ENCODE peak calls at places on chromosomes 13 and 19, in ten cellular contexts. One of them, this sample, is unnamed.

GRCh38 chr13:40668335-40668734 is 1.9 kb upstream of the FOXO1 start:
- DNase-seq in CD8-positive, alpha-beta memory T cell: peak
- DNase-seq in NCI-H446 treated with DMSO at 0.1 percent for 48 hours: no peak
- DNase-seq in SHP77: no peak
- DNase-seq in mucosa of descending colon: no peak
- DNase-seq in kidney tubule cell: no peak
- DNase-seq in left cardiac atrium: peak
- DNase-seq in midbrain: no peak
- DNase-seq in astrocyte: no peak
- DNase-seq in NB4: peak
- DNase-seq in this sample: no peak

GRCh38 chr13:101467415-101467814 is 14.9 kb downstream of the ITGBL1 start:
- DNase-seq in mucosa of descending colon: no peak
- DNase-seq in NB4: no peak
- DNase-seq in CD8-positive, alpha-beta memory T cell: no peak
- DNase-seq in left cardiac atrium: no peak
- DNase-seq in midbrain: no peak
- DNase-seq in astrocyte: no peak
- DNase-seq in kidney tubule cell: no peak
- DNase-seq in NCI-H446 treated with DMSO at 0.1 percent for 48 hours: no peak
- DNase-seq in SHP77: no peak
- DNase-seq in this sample: no peak

GRCh38 chr19:40687525-40688016 is 2.9 kb downstream of the NUMBL start:
- DNase-seq in CD8-positive, alpha-beta memory T cell: no peak
- DNase-seq in SHP77: no peak
- DNase-seq in left cardiac atrium: peak
- DNase-seq in NB4: no peak
- DNase-seq in astrocyte: peak
- DNase-seq in kidney tubule cell: no peak
- DNase-seq in NCI-H446 treated with DMSO at 0.1 percent for 48 hours: no peak
- DNase-seq in mucosa of descending colon: peak
- DNase-seq in midbrain: no peak
- DNase-seq in this sample: no peak

GRCh38 chr19:14678199-14678598 is 3.6 kb upstream of the ADGRE3 start:
- DNase-seq in CD8-positive, alpha-beta memory T cell: no peak
- DNase-seq in kidney tubule cell: no peak
- DNase-seq in astrocyte: no peak
- DNase-seq in SHP77: no peak
- DNase-seq in midbrain: no peak
- DNase-seq in NCI-H446 treated with DMSO at 0.1 percent for 48 hours: no peak
- DNase-seq in NB4: no peak
- DNase-seq in mucosa of descending colon: no peak
- DNase-seq in left cardiac atrium: no peak
- DNase-seq in this sample: no peak

GRCh38 chr13:113421673-113422270 is 31.5 kb downstream of the ADPRHL1 start:
- DNase-seq in NB4: no peak
- DNase-seq in kidney tubule cell: no peak
- DNase-seq in mucosa of descending colon: no peak
- DNase-seq in astrocyte: peak
- DNase-seq in NCI-H446 treated with DMSO at 0.1 percent for 48 hours: no peak
- DNase-seq in SHP77: no peak
- DNase-seq in CD8-positive, alpha-beta memory T cell: no peak
- DNase-seq in midbrain: no peak
- DNase-seq in left cardiac atrium: no peak
- DNase-seq in this sample: no peak

GRCh38 chr13:111216166-111216960 is 101.3 kb downstream of the ARHGEF7 start:
- DNase-seq in NB4: peak
- DNase-seq in SHP77: peak
- DNase-seq in left cardiac atrium: no peak
- DNase-seq in astrocyte: no peak
- DNase-seq in mucosa of descending colon: peak
- DNase-seq in midbrain: peak
- DNase-seq in NCI-H446 treated with DMSO at 0.1 percent for 48 hours: no peak
- DNase-seq in kidney tubule cell: peak
- DNase-seq in CD8-positive, alpha-beta memory T cell: peak
- DNase-seq in this sample: peak

GRCh38 chr19:17553256-17553655 is 2.2 kb upstream of the COLGALT1 start:
- DNase-seq in mucosa of descending colon: no peak
- DNase-seq in kidney tubule cell: peak
- DNase-seq in astrocyte: peak
- DNase-seq in midbrain: no peak
- DNase-seq in NCI-H446 treated with DMSO at 0.1 percent for 48 hours: peak
- DNase-seq in NB4: peak
- DNase-seq in CD8-positive, alpha-beta memory T cell: no peak
- DNase-seq in SHP77: peak
- DNase-seq in left cardiac atrium: peak
- DNase-seq in this sample: peak

GRCh38 chr13:33453911-33454310 is 168.4 kb upstream of the STARD13 start:
- DNase-seq in NCI-H446 treated with DMSO at 0.1 percent for 48 hours: no peak
- DNase-seq in SHP77: no peak
- DNase-seq in midbrain: no peak
- DNase-seq in CD8-positive, alpha-beta memory T cell: no peak
- DNase-seq in NB4: no peak
- DNase-seq in mucosa of descending colon: no peak
- DNase-seq in kidney tubule cell: no peak
- DNase-seq in left cardiac atrium: no peak
- DNase-seq in astrocyte: no peak
- DNase-seq in this sample: no peak

GRCh38 chr13:48110930-48111721 is 16.2 kb upstream of the MED4 start:
- DNase-seq in astrocyte: peak
- DNase-seq in kidney tubule cell: no peak
- DNase-seq in NCI-H446 treated with DMSO at 0.1 percent for 48 hours: no peak
- DNase-seq in SHP77: no peak
- DNase-seq in NB4: no peak
- DNase-seq in left cardiac atrium: peak
- DNase-seq in CD8-positive, alpha-beta memory T cell: no peak
- DNase-seq in mucosa of descending colon: no peak
- DNase-seq in midbrain: peak
- DNase-seq in this sample: no peak

GRCh38 chr19:56170261-56170660 is 5.5 kb upstream of the GALP start:
- DNase-seq in CD8-positive, alpha-beta memory T cell: no peak
- DNase-seq in kidney tubule cell: peak
- DNase-seq in NB4: peak
- DNase-seq in SHP77: peak
- DNase-seq in midbrain: no peak
- DNase-seq in NCI-H446 treated with DMSO at 0.1 percent for 48 hours: no peak
- DNase-seq in mucosa of descending colon: no peak
- DNase-seq in astrocyte: peak
- DNase-seq in left cardiac atrium: no peak
- DNase-seq in this sample: peak

GRCh38 chr19:18029617-18030338 is 21.8 kb downstream of the ARRDC2 start:
- DNase-seq in astrocyte: no peak
- DNase-seq in midbrain: no peak
- DNase-seq in SHP77: peak
- DNase-seq in mucosa of descending colon: peak
- DNase-seq in CD8-positive, alpha-beta memory T cell: no peak
- DNase-seq in kidney tubule cell: peak
- DNase-seq in NCI-H446 treated with DMSO at 0.1 percent for 48 hours: peak
- DNase-seq in left cardiac atrium: peak
- DNase-seq in NB4: no peak
- DNase-seq in this sample: peak

GRCh38 chr13:27997904-27998522 is 9.5 kb upstream of the URAD start:
- DNase-seq in NCI-H446 treated with DMSO at 0.1 percent for 48 hours: no peak
- DNase-seq in CD8-positive, alpha-beta memory T cell: no peak
- DNase-seq in left cardiac atrium: peak
- DNase-seq in astrocyte: no peak
- DNase-seq in SHP77: peak
- DNase-seq in NB4: peak
- DNase-seq in mucosa of descending colon: peak
- DNase-seq in midbrain: no peak
- DNase-seq in kidney tubule cell: peak
- DNase-seq in this sample: no peak

GRCh38 chr19:35246466-35247096 is 2.2 kb upstream of the LSR start:
- DNase-seq in NCI-H446 treated with DMSO at 0.1 percent for 48 hours: no peak
- DNase-seq in mucosa of descending colon: no peak
- DNase-seq in midbrain: no peak
- DNase-seq in NB4: no peak
- DNase-seq in SHP77: no peak
- DNase-seq in astrocyte: no peak
- DNase-seq in kidney tubule cell: no peak
- DNase-seq in left cardiac atrium: no peak
- DNase-seq in CD8-positive, alpha-beta memory T cell: no peak
- DNase-seq in this sample: no peak

GRCh38 chr13:44311011-44311481 is 62.6 kb upstream of the SERP2 start:
- DNase-seq in CD8-positive, alpha-beta memory T cell: no peak
- DNase-seq in mucosa of descending colon: no peak
- DNase-seq in left cardiac atrium: no peak
- DNase-seq in NCI-H446 treated with DMSO at 0.1 percent for 48 hours: peak
- DNase-seq in SHP77: peak
- DNase-seq in midbrain: no peak
- DNase-seq in astrocyte: peak
- DNase-seq in kidney tubule cell: no peak
- DNase-seq in NB4: no peak
- DNase-seq in this sample: peak

GRCh38 chr13:44302948-44303575 is 70.6 kb upstream of the SERP2 start:
- DNase-seq in kidney tubule cell: no peak
- DNase-seq in midbrain: no peak
- DNase-seq in left cardiac atrium: no peak
- DNase-seq in NCI-H446 treated with DMSO at 0.1 percent for 48 hours: no peak
- DNase-seq in CD8-positive, alpha-beta memory T cell: no peak
- DNase-seq in astrocyte: peak
- DNase-seq in NB4: no peak
- DNase-seq in mucosa of descending colon: no peak
- DNase-seq in SHP77: no peak
- DNase-seq in this sample: no peak

GRCh38 chr19:49335784-49336481 is 727 bp downstream of the CD37 start:
- DNase-seq in CD8-positive, alpha-beta memory T cell: peak
- DNase-seq in astrocyte: no peak
- DNase-seq in midbrain: no peak
- DNase-seq in NB4: no peak
- DNase-seq in NCI-H446 treated with DMSO at 0.1 percent for 48 hours: no peak
- DNase-seq in mucosa of descending colon: no peak
- DNase-seq in left cardiac atrium: no peak
- DNase-seq in kidney tubule cell: no peak
- DNase-seq in SHP77: no peak
- DNase-seq in this sample: no peak

GRCh38 chr19:5990289-5990797 is 12.4 kb upstream of the RANBP3 start:
- DNase-seq in SHP77: peak
- DNase-seq in midbrain: no peak
- DNase-seq in NCI-H446 treated with DMSO at 0.1 percent for 48 hours: no peak
- DNase-seq in left cardiac atrium: no peak
- DNase-seq in CD8-positive, alpha-beta memory T cell: no peak
- DNase-seq in kidney tubule cell: no peak
- DNase-seq in astrocyte: no peak
- DNase-seq in mucosa of descending colon: no peak
- DNase-seq in NB4: no peak
- DNase-seq in this sample: peak